ENCODE peak calls at places on chromosomes 7 and 10, in ten cellular contexts. One of them, this sample, is unnamed.

GRCh38 chr10:53667063-53667462 is 894.5 kb upstream of the MBL2 start:
- DNase-seq in GM03348: no peak
- DNase-seq in kidney tubule cell: no peak
- DNase-seq in ELR: no peak
- DNase-seq in NCI-H2171: no peak
- DNase-seq in NCI-H774: no peak
- DNase-seq in GM12865: no peak
- DNase-seq in stomach: no peak
- DNase-seq in CD8-positive, alpha-beta memory T cell: no peak
- DNase-seq in memory B cell: no peak
- DNase-seq in this sample: no peak

GRCh38 chr10:72133517-72133916 is 45.2 kb upstream of the SPOCK2 start:
- DNase-seq in CD8-positive, alpha-beta memory T cell: no peak
- DNase-seq in NCI-H2171: no peak
- DNase-seq in memory B cell: no peak
- DNase-seq in kidney tubule cell: peak
- DNase-seq in GM03348: peak
- DNase-seq in NCI-H774: no peak
- DNase-seq in stomach: no peak
- DNase-seq in GM12865: peak
- DNase-seq in ELR: peak
- DNase-seq in this sample: no peak

GRCh38 chr7:92589056-92589455 is 1.1 kb downstream of the FAM133B start:
- DNase-seq in GM12865: no peak
- DNase-seq in kidney tubule cell: no peak
- DNase-seq in memory B cell: no peak
- DNase-seq in stomach: no peak
- DNase-seq in NCI-H774: no peak
- DNase-seq in NCI-H2171: no peak
- DNase-seq in GM03348: no peak
- DNase-seq in CD8-positive, alpha-beta memory T cell: no peak
- DNase-seq in ELR: no peak
- DNase-seq in this sample: no peak

GRCh38 chr10:73117976-73118743 is 7.9 kb downstream of the NUDT13 start:
- DNase-seq in ELR: peak
- DNase-seq in GM03348: peak
- DNase-seq in memory B cell: no peak
- DNase-seq in stomach: no peak
- DNase-seq in NCI-H2171: no peak
- DNase-seq in CD8-positive, alpha-beta memory T cell: no peak
- DNase-seq in NCI-H774: no peak
- DNase-seq in GM12865: peak
- DNase-seq in kidney tubule cell: peak
- DNase-seq in this sample: no peak

GRCh38 chr7:111224354-111225231 is 133.7 kb downstream of the LRRN3 start:
- DNase-seq in GM03348: no peak
- DNase-seq in NCI-H774: no peak
- DNase-seq in stomach: no peak
- DNase-seq in kidney tubule cell: no peak
- DNase-seq in GM12865: no peak
- DNase-seq in ELR: no peak
- DNase-seq in CD8-positive, alpha-beta memory T cell: no peak
- DNase-seq in memory B cell: no peak
- DNase-seq in NCI-H2171: no peak
- DNase-seq in this sample: no peak

GRCh38 chr7:84548366-84549085 is 353.9 kb upstream of the SEMA3A start:
- DNase-seq in NCI-H774: no peak
- DNase-seq in stomach: no peak
- DNase-seq in NCI-H2171: no peak
- DNase-seq in GM12865: no peak
- DNase-seq in kidney tubule cell: peak
- DNase-seq in memory B cell: no peak
- DNase-seq in ELR: peak
- DNase-seq in CD8-positive, alpha-beta memory T cell: no peak
- DNase-seq in GM03348: peak
- DNase-seq in this sample: no peak

GRCh38 chr10:77516575-77516974 is 121.0 kb downstream of the KCNMA1 start:
- DNase-seq in ELR: no peak
- DNase-seq in GM03348: no peak
- DNase-seq in NCI-H2171: no peak
- DNase-seq in stomach: no peak
- DNase-seq in memory B cell: no peak
- DNase-seq in GM12865: no peak
- DNase-seq in CD8-positive, alpha-beta memory T cell: no peak
- DNase-seq in NCI-H774: peak
- DNase-seq in kidney tubule cell: no peak
- DNase-seq in this sample: no peak

GRCh38 chr7:47038621-47039020 is 543.3 kb downstream of the TNS3 start:
- DNase-seq in kidney tubule cell: no peak
- DNase-seq in NCI-H2171: no peak
- DNase-seq in GM12865: peak
- DNase-seq in ELR: no peak
- DNase-seq in GM03348: no peak
- DNase-seq in memory B cell: no peak
- DNase-seq in NCI-H774: no peak
- DNase-seq in stomach: no peak
- DNase-seq in CD8-positive, alpha-beta memory T cell: no peak
- DNase-seq in this sample: no peak

GRCh38 chr7:44634839-44635591 is 28.6 kb downstream of the OGDH start:
- DNase-seq in stomach: peak
- DNase-seq in GM03348: no peak
- DNase-seq in ELR: no peak
- DNase-seq in kidney tubule cell: no peak
- DNase-seq in GM12865: no peak
- DNase-seq in CD8-positive, alpha-beta memory T cell: peak
- DNase-seq in NCI-H2171: no peak
- DNase-seq in NCI-H774: no peak
- DNase-seq in memory B cell: no peak
- DNase-seq in this sample: peak

GRCh38 chr7:44962483-44963251 is 16.1 kb downstream of the MYO1G start:
- DNase-seq in stomach: peak
- DNase-seq in GM12865: no peak
- DNase-seq in NCI-H2171: no peak
- DNase-seq in kidney tubule cell: peak
- DNase-seq in NCI-H774: peak
- DNase-seq in ELR: no peak
- DNase-seq in memory B cell: no peak
- DNase-seq in CD8-positive, alpha-beta memory T cell: no peak
- DNase-seq in GM03348: peak
- DNase-seq in this sample: no peak

GRCh38 chr7:147756290-147756689 is 834.3 kb upstream of the C7orf33 start:
- DNase-seq in GM03348: no peak
- DNase-seq in stomach: no peak
- DNase-seq in memory B cell: no peak
- DNase-seq in NCI-H2171: peak
- DNase-seq in GM12865: no peak
- DNase-seq in kidney tubule cell: no peak
- DNase-seq in ELR: no peak
- DNase-seq in NCI-H774: no peak
- DNase-seq in CD8-positive, alpha-beta memory T cell: no peak
- DNase-seq in this sample: no peak

GRCh38 chr7:92044940-92045339 is 89.3 kb downstream of the CYP51A1 start:
- DNase-seq in NCI-H774: no peak
- DNase-seq in stomach: no peak
- DNase-seq in CD8-positive, alpha-beta memory T cell: no peak
- DNase-seq in kidney tubule cell: no peak
- DNase-seq in GM03348: no peak
- DNase-seq in ELR: no peak
- DNase-seq in NCI-H2171: no peak
- DNase-seq in memory B cell: no peak
- DNase-seq in GM12865: no peak
- DNase-seq in this sample: no peak

GRCh38 chr10:129877773-129878371 is 86.2 kb downstream of the EBF3 start:
- DNase-seq in CD8-positive, alpha-beta memory T cell: peak
- DNase-seq in GM03348: peak
- DNase-seq in NCI-H2171: no peak
- DNase-seq in ELR: peak
- DNase-seq in GM12865: peak
- DNase-seq in stomach: no peak
- DNase-seq in memory B cell: no peak
- DNase-seq in NCI-H774: no peak
- DNase-seq in kidney tubule cell: peak
- DNase-seq in this sample: no peak

GRCh38 chr7:37380831-37381230 is 67.8 kb downstream of the ELMO1 start:
- DNase-seq in stomach: no peak
- DNase-seq in GM12865: no peak
- DNase-seq in GM03348: no peak
- DNase-seq in ELR: no peak
- DNase-seq in NCI-H2171: no peak
- DNase-seq in kidney tubule cell: no peak
- DNase-seq in CD8-positive, alpha-beta memory T cell: no peak
- DNase-seq in memory B cell: no peak
- DNase-seq in NCI-H774: no peak
- DNase-seq in this sample: no peak

GRCh38 chr7:127976056-127976455 is 55.2 kb downstream of the LRRC4 start:
- DNase-seq in NCI-H2171: peak
- DNase-seq in kidney tubule cell: peak
- DNase-seq in memory B cell: no peak
- DNase-seq in ELR: no peak
- DNase-seq in CD8-positive, alpha-beta memory T cell: no peak
- DNase-seq in GM03348: no peak
- DNase-seq in stomach: peak
- DNase-seq in NCI-H774: no peak
- DNase-seq in GM12865: no peak
- DNase-seq in this sample: no peak

GRCh38 chr10:182441-183201 is 47.4 kb downstream of the ZMYND11 start:
- DNase-seq in NCI-H2171: no peak
- DNase-seq in CD8-positive, alpha-beta memory T cell: no peak
- DNase-seq in kidney tubule cell: peak
- DNase-seq in ELR: peak
- DNase-seq in stomach: no peak
- DNase-seq in GM12865: peak
- DNase-seq in NCI-H774: no peak
- DNase-seq in memory B cell: no peak
- DNase-seq in GM03348: no peak
- DNase-seq in this sample: no peak

GRCh38 chr7:105759670-105760548 is 116.5 kb downstream of the ATXN7L1 start:
- DNase-seq in stomach: peak
- DNase-seq in NCI-H2171: peak
- DNase-seq in ELR: peak
- DNase-seq in GM03348: peak
- DNase-seq in kidney tubule cell: peak
- DNase-seq in CD8-positive, alpha-beta memory T cell: peak
- DNase-seq in memory B cell: no peak
- DNase-seq in GM12865: peak
- DNase-seq in NCI-H774: peak
- DNase-seq in this sample: no peak

GRCh38 chr7:41592226-41592625 is 110.7 kb downstream of the INHBA start:
- DNase-seq in GM12865: no peak
- DNase-seq in NCI-H774: no peak
- DNase-seq in GM03348: no peak
- DNase-seq in stomach: no peak
- DNase-seq in memory B cell: no peak
- DNase-seq in kidney tubule cell: no peak
- DNase-seq in NCI-H2171: no peak
- DNase-seq in ELR: no peak
- DNase-seq in CD8-positive, alpha-beta memory T cell: no peak
- DNase-seq in this sample: no peak

GRCh38 chr7:48298779-48299178 is 127.5 kb downstream of the ABCA13 start:
- DNase-seq in NCI-H2171: no peak
- DNase-seq in ELR: peak
- DNase-seq in memory B cell: no peak
- DNase-seq in stomach: no peak
- DNase-seq in kidney tubule cell: peak
- DNase-seq in GM03348: peak
- DNase-seq in CD8-positive, alpha-beta memory T cell: no peak
- DNase-seq in NCI-H774: no peak
- DNase-seq in GM12865: peak
- DNase-seq in this sample: no peak

GRCh38 chr10:103238506-103239252 is 7.0 kb upstream of the RPEL1 start:
- DNase-seq in GM12865: no peak
- DNase-seq in NCI-H2171: no peak
- DNase-seq in CD8-positive, alpha-beta memory T cell: no peak
- DNase-seq in NCI-H774: no peak
- DNase-seq in ELR: peak
- DNase-seq in GM03348: peak
- DNase-seq in kidney tubule cell: peak
- DNase-seq in memory B cell: no peak
- DNase-seq in stomach: peak
- DNase-seq in this sample: no peak

GRCh38 chr10:74640134-74640533 is 186.3 kb upstream of the KAT6B start:
- DNase-seq in GM03348: no peak
- DNase-seq in stomach: no peak
- DNase-seq in memory B cell: no peak
- DNase-seq in NCI-H774: no peak
- DNase-seq in CD8-positive, alpha-beta memory T cell: no peak
- DNase-seq in NCI-H2171: peak
- DNase-seq in kidney tubule cell: peak
- DNase-seq in GM12865: peak
- DNase-seq in ELR: no peak
- DNase-seq in this sample: no peak